ENCODE peak calls at places on chromosomes 7 and 10, in five cellular contexts. Y is caudate nucleus, N is DMS53, G is AG04449, R is GM13977. V is an unnamed sample.
A peak's percentile ranks its signal among the peaks of the same experiment; 100 is the strongest.

GRCh38 chr7:135798104-135798503 is 49.5 kb upstream of the FAM180A start:
- DNase-seq in G (no peak), N (peak; percentile 60), R (no peak), Y (no peak), V (no peak)

GRCh38 chr7:156105337-156106106 is 293.3 kb upstream of the SHH start:
- DNase-seq in N (no peak), G (no peak), R (no peak), Y (no peak), V (no peak)

GRCh38 chr10:58027431-58027830 is 240.3 kb downstream of the IPMK start:
- DNase-seq in N (peak; percentile 56), G (no peak), Y (no peak), R (no peak), V (no peak)

GRCh38 chr10:43209064-43209455 is 57.8 kb downstream of the RASGEF1A start:
- DNase-seq in G (no peak), N (no peak), Y (no peak), R (no peak), V (peak; percentile 16)

GRCh38 chr10:47031251-47031952 is 120.2 kb downstream of the PTPN20 start:
- DNase-seq in R (no peak), G (no peak), N (peak; percentile 31), Y (no peak), V (peak; percentile 29)

GRCh38 chr10:69962746-69963135 is 89.9 kb upstream of the MACROH2A2 start:
- DNase-seq in R (no peak), N (no peak), G (no peak), Y (no peak), V (no peak)

GRCh38 chr7:100626530-100627237 is 14.3 kb downstream of the MOSPD3 start:
- DNase-seq in G (no peak), Y (peak; percentile 58), R (peak; percentile 99), N (peak; percentile 96), V (peak; percentile 81)

GRCh38 chr10:69403519-69403918 is 13.2 kb downstream of the TACR2 start:
- DNase-seq in R (no peak), N (no peak), G (peak; percentile 31), Y (no peak), V (no peak)

GRCh38 chr10:17375936-17376584 is 78.3 kb downstream of the ST8SIA6 start:
- DNase-seq in G (no peak), N (peak; percentile 40), R (peak; percentile 13), Y (no peak), V (no peak)

GRCh38 chr10:4351723-4352565 is 474.1 kb upstream of the AKR1E2 start:
- DNase-seq in N (no peak), Y (no peak), G (no peak), R (no peak), V (no peak)

GRCh38 chr10:110324201-110324804 is 19.6 kb upstream of the SMNDC1 start:
- DNase-seq in G (no peak), N (no peak), R (peak; percentile 48), Y (no peak), V (no peak)

GRCh38 chr7:33854951-33855350 is 50.4 kb upstream of the BMPER start:
- DNase-seq in Y (no peak), R (no peak), G (no peak), N (no peak), V (no peak)

GRCh38 chr7:75743455-75743859 is 4.7 kb upstream of the HIP1 start:
- DNase-seq in N (no peak), R (no peak), Y (no peak), G (no peak), V (no peak)

V was measured in dorsolateral prefrontal cortex.